ENCODE peak calls at places on chromosome 20, in four cellular contexts. One of them, this sample, is unnamed.
A peak's percentile ranks its signal among the peaks of the same experiment; 100 is the strongest.

GRCh38 chr20:36717657-36718056 is 28.2 kb downstream of the NDRG3 start:
- DNase-seq in stimulated activated CD4-positive, alpha-beta T cell treated with anti-CD3 and anti-CD28 coated beads, Interleukin-1b, Interleukin-23, amount 100 ng/mL, for 1 hour: no peak
- DNase-seq in EH: peak; percentile 11
- DNase-seq in KBM-7: peak; percentile 43
- DNase-seq in this sample: no peak

GRCh38 chr20:46688151-46689081 is 828 bp downstream of the TP53RK start:
- DNase-seq in stimulated activated CD4-positive, alpha-beta T cell treated with anti-CD3 and anti-CD28 coated beads, Interleukin-1b, Interleukin-23, amount 100 ng/mL, for 1 hour: no peak
- DNase-seq in EH: peak; percentile 41
- DNase-seq in KBM-7: no peak
- DNase-seq in this sample: no peak

GRCh38 chr20:25309395-25310267 is 61.7 kb downstream of the PYGB start:
- DNase-seq in stimulated activated CD4-positive, alpha-beta T cell treated with anti-CD3 and anti-CD28 coated beads, Interleukin-1b, Interleukin-23, amount 100 ng/mL, for 1 hour: no peak
- DNase-seq in EH: peak; percentile 92
- DNase-seq in KBM-7: no peak
- DNase-seq in this sample: peak; percentile 81

GRCh38 chr20:1622450-1622849 is 2.6 kb upstream of the SIRPB1 start:
- DNase-seq in stimulated activated CD4-positive, alpha-beta T cell treated with anti-CD3 and anti-CD28 coated beads, Interleukin-1b, Interleukin-23, amount 100 ng/mL, for 1 hour: no peak
- DNase-seq in EH: no peak
- DNase-seq in KBM-7: peak; percentile 54
- DNase-seq in this sample: no peak

GRCh38 chr20:32978009-32978335 is 26.3 kb downstream of the SUN5 start:
- DNase-seq in stimulated activated CD4-positive, alpha-beta T cell treated with anti-CD3 and anti-CD28 coated beads, Interleukin-1b, Interleukin-23, amount 100 ng/mL, for 1 hour: no peak
- DNase-seq in EH: no peak
- DNase-seq in KBM-7: no peak
- DNase-seq in this sample: no peak

GRCh38 chr20:44959082-44959895 is 908 bp downstream of the TOMM34 start:
- DNase-seq in stimulated activated CD4-positive, alpha-beta T cell treated with anti-CD3 and anti-CD28 coated beads, Interleukin-1b, Interleukin-23, amount 100 ng/mL, for 1 hour: peak; percentile 56
- DNase-seq in EH: peak; percentile 68
- DNase-seq in KBM-7: peak; percentile 40
- DNase-seq in this sample: no peak

GRCh38 chr20:2408111-2408510 is 27.4 kb downstream of the TGM6 start:
- DNase-seq in stimulated activated CD4-positive, alpha-beta T cell treated with anti-CD3 and anti-CD28 coated beads, Interleukin-1b, Interleukin-23, amount 100 ng/mL, for 1 hour: no peak
- DNase-seq in EH: no peak
- DNase-seq in KBM-7: no peak
- DNase-seq in this sample: no peak

GRCh38 chr20:11992426-11992825 is 74.7 kb downstream of the BTBD3 start:
- DNase-seq in stimulated activated CD4-positive, alpha-beta T cell treated with anti-CD3 and anti-CD28 coated beads, Interleukin-1b, Interleukin-23, amount 100 ng/mL, for 1 hour: no peak
- DNase-seq in EH: no peak
- DNase-seq in KBM-7: no peak
- DNase-seq in this sample: no peak

GRCh38 chr20:63267681-63268080 is 4.9 kb upstream of the ARFGAP1 start:
- DNase-seq in stimulated activated CD4-positive, alpha-beta T cell treated with anti-CD3 and anti-CD28 coated beads, Interleukin-1b, Interleukin-23, amount 100 ng/mL, for 1 hour: no peak
- DNase-seq in EH: no peak
- DNase-seq in KBM-7: no peak
- DNase-seq in this sample: no peak

GRCh38 chr20:36826556-36827244 is 49.2 kb upstream of the TLDC2 start:
- DNase-seq in stimulated activated CD4-positive, alpha-beta T cell treated with anti-CD3 and anti-CD28 coated beads, Interleukin-1b, Interleukin-23, amount 100 ng/mL, for 1 hour: no peak
- DNase-seq in EH: no peak
- DNase-seq in KBM-7: no peak
- DNase-seq in this sample: no peak

GRCh38 chr20:3251806-3252205 is 12.8 kb upstream of the SLC4A11 start:
- DNase-seq in stimulated activated CD4-positive, alpha-beta T cell treated with anti-CD3 and anti-CD28 coated beads, Interleukin-1b, Interleukin-23, amount 100 ng/mL, for 1 hour: no peak
- DNase-seq in EH: no peak
- DNase-seq in KBM-7: no peak
- DNase-seq in this sample: no peak

GRCh38 chr20:21141825-21142224 is 15.9 kb downstream of the KIZ start:
- DNase-seq in stimulated activated CD4-positive, alpha-beta T cell treated with anti-CD3 and anti-CD28 coated beads, Interleukin-1b, Interleukin-23, amount 100 ng/mL, for 1 hour: no peak
- DNase-seq in EH: no peak
- DNase-seq in KBM-7: no peak
- DNase-seq in this sample: no peak

This sample was measured in glutamatergic neuron.